ENCODE peak calls at places on chromosome 17, in seven cellular contexts. I is NCI-H2081, V is T1000, Z is SK-MEL-5, J is upper lobe of right lung, B is H54, W is HAP-1. N is an unnamed sample.

GRCh38 chr17:29085223-29085622 is 42.3 kb downstream of the PIPOX start:
- DNase-seq in Z (no peak), B (no peak), J (no peak), W (no peak), V (no peak), I (peak; percentile 41), N (no peak)

GRCh38 chr17:71444011-71444574 is 676.7 kb upstream of the SOX9 start:
- DNase-seq in V (no peak), Z (no peak), B (no peak), W (no peak), I (no peak), J (no peak), N (no peak)

GRCh38 chr17:39196191-39196819 is 1.2 kb downstream of the CACNB1 start:
- DNase-seq in Z (no peak), V (no peak), W (no peak), J (no peak), I (no peak), B (no peak), N (no peak)

GRCh38 chr17:74490716-74491115 is 24.3 kb downstream of the CD300A start:
- DNase-seq in B (no peak), Z (no peak), V (no peak), J (peak; percentile 23), W (no peak), I (no peak), N (no peak)

GRCh38 chr17:40415390-40415789 is 2.3 kb downstream of the TOP2A start:
- DNase-seq in J (no peak), W (peak; percentile 60), B (no peak), Z (peak; percentile 59), I (peak; percentile 65), V (no peak), N (no peak)

GRCh38 chr17:64503341-64503740 is 2.7 kb downstream of the DDX5 start:
- DNase-seq in W (no peak), B (no peak), J (no peak), V (no peak), Z (no peak), I (no peak), N (no peak)

GRCh38 chr17:72901098-72901497 is 191.4 kb downstream of the SLC39A11 start:
- DNase-seq in J (no peak), Z (no peak), W (no peak), B (no peak), I (no peak), V (no peak), N (no peak)

GRCh38 chr17:13359774-13360173 is 242.0 kb downstream of the HS3ST3A1 start:
- DNase-seq in J (no peak), I (no peak), B (no peak), W (no peak), V (no peak), Z (no peak), N (no peak)

GRCh38 chr17:72110953-72111339 is 9.9 kb upstream of the SOX9 start:
- DNase-seq in W (no peak), J (no peak), Z (no peak), I (no peak), V (no peak), B (no peak), N (no peak)

GRCh38 chr17:16419929-16420271 is 4.5 kb downstream of the TRPV2 start:
- DNase-seq in B (peak; percentile 69), J (no peak), I (no peak), W (no peak), Z (peak; percentile 37), V (peak; percentile 58), N (peak; percentile 82)

GRCh38 chr17:66791337-66791736 is 43.6 kb upstream of the CACNG5 start:
- DNase-seq in I (no peak), Z (no peak), B (no peak), V (no peak), J (no peak), W (no peak), N (no peak)

GRCh38 chr17:75894049-75894742 is 2.6 kb downstream of the TRIM65 start:
- DNase-seq in I (peak; percentile 22), W (no peak), J (peak; percentile 64), Z (no peak), B (no peak), V (no peak), N (no peak)

GRCh38 chr17:48478224-48479013 is 48.4 kb upstream of the SKAP1 start:
- DNase-seq in W (no peak), V (no peak), J (no peak), I (no peak), Z (no peak), B (no peak), N (no peak)

GRCh38 chr17:4717791-4718190 is 7.4 kb downstream of the ARRB2 start:
- DNase-seq in W (no peak), V (no peak), B (no peak), Z (no peak), I (no peak), J (no peak), N (no peak)

GRCh38 chr17:17872468-17873345 is 35.9 kb upstream of the SREBF1 start:
- DNase-seq in Z (no peak), W (no peak), B (no peak), J (no peak), I (no peak), V (no peak), N (no peak)

GRCh38 chr17:8118769-8119574 is 658 bp upstream of the ALOXE3 start:
- DNase-seq in J (peak; percentile 94), W (peak; percentile 85), V (peak; percentile 87), I (peak; percentile 79), B (no peak), Z (peak; percentile 93), N (peak; percentile 57)

GRCh38 chr17:43006639-43007551 is at the start of gene IFI35:
- DNase-seq in B (no peak), Z (peak; percentile 88), I (peak; percentile 82), J (peak; percentile 94), V (peak; percentile 70), W (peak; percentile 59), N (peak; percentile 74)

GRCh38 chr17:7479139-7479388 is 367 bp downstream of the ZBTB4 start:
- DNase-seq in B (no peak), Z (no peak), W (no peak), V (no peak), J (no peak), I (no peak), N (no peak)